ENCODE peak calls at places on chromosome 21, in four cellular contexts. E is HepG2, F is A549, M is GM12878. A is an unnamed sample.

GRCh38 chr21:14836950-14837349 is 227.8 kb downstream of the NRIP1 start:
- DNase-seq in E (no peak), F (no peak), M (no peak), A (no peak)

GRCh38 chr21:37207441-37208009 is 59.6 kb downstream of the VPS26C start:
- DNase-seq in E (peak; percentile 93), F (no peak), M (peak; percentile 82), A (peak; percentile 47)

GRCh38 chr21:22898061-22898460 is 1899.9 kb downstream of the NCAM2 start:
- DNase-seq in E (no peak), F (no peak), M (no peak), A (no peak)

GRCh38 chr21:15774590-15774989 is 44.8 kb downstream of the USP25 start:
- DNase-seq in E (no peak), F (no peak), M (no peak), A (no peak)

GRCh38 chr21:14736162-14736561 is 190.0 kb upstream of the SAMSN1 start:
- DNase-seq in E (no peak), F (no peak), M (peak; percentile 48), A (no peak)

GRCh38 chr21:45323487-45324380 is 36.0 kb upstream of the POFUT2 start:
- DNase-seq in E (no peak), F (no peak), M (no peak), A (no peak)

GRCh38 chr21:14945176-14945575 is 119.6 kb downstream of the NRIP1 start:
- DNase-seq in E (no peak), F (no peak), M (no peak), A (no peak)

GRCh38 chr21:33660406-33660805 is 18.1 kb downstream of the ITSN1 start:
- DNase-seq in E (no peak), F (no peak), M (no peak), A (no peak)

GRCh38 chr21:36422279-36423098 is 37.3 kb downstream of the CHAF1B start:
- DNase-seq in E (peak; percentile 40), F (peak; percentile 54), M (no peak), A (peak; percentile 59)

GRCh38 chr21:31897311-31897710 is 24.5 kb downstream of the HUNK start:
- DNase-seq in E (no peak), F (no peak), M (no peak), A (no peak)

GRCh38 chr21:31554511-31555022 is 104.9 kb upstream of the SOD1 start:
- DNase-seq in E (no peak), F (no peak), M (peak; percentile 46), A (no peak)

GRCh38 chr21:27565418-27565817 is 598.5 kb upstream of the ADAMTS5 start:
- DNase-seq in E (no peak), F (no peak), M (no peak), A (no peak)

GRCh38 chr21:31660134-31660565 is 657 bp downstream of the SOD1 start:
- DNase-seq in E (no peak), F (peak; percentile 7), M (no peak), A (no peak)

GRCh38 chr21:16974060-16974459 is 538.8 kb upstream of the CXADR start:
- DNase-seq in E (no peak), F (no peak), M (no peak), A (no peak)

GRCh38 chr21:42330380-42331336 is 15.4 kb upstream of the TFF3 start:
- DNase-seq in E (no peak), F (no peak), M (no peak), A (no peak)

GRCh38 chr21:42975886-42976608 is 1.7 kb downstream of the PKNOX1 start:
- DNase-seq in E (no peak), F (no peak), M (no peak), A (no peak)

GRCh38 chr21:29449306-29449940 is 150.7 kb downstream of the BACH1 start:
- DNase-seq in E (no peak), F (no peak), M (no peak), A (no peak)
- TF ChIP-seq PBX3 in E (no peak), F (no peak), M (no peak), A (no peak)

GRCh38 chr21:44301961-44302406 is 2.1 kb downstream of the PFKL start:
- DNase-seq in E (peak; percentile 16), F (no peak), M (no peak), A (no peak)

GRCh38 chr21:44299458-44300261 is at the start of gene PFKL:
- DNase-seq in E (peak; percentile 24), F (peak; percentile 71), M (peak; percentile 59), A (peak; percentile 96)

GRCh38 chr21:44301093-44301492 is 1.2 kb downstream of the PFKL start:
- DNase-seq in E (no peak), F (no peak), M (no peak), A (no peak)

GRCh38 chr21:44299085-44299457 is 782 bp upstream of the PFKL start:
- DNase-seq in E (no peak), F (no peak), M (no peak), A (no peak)

GRCh38 chr21:44300262-44300959 is 558 bp downstream of the PFKL start:
- DNase-seq in E (peak; percentile 29), F (peak; percentile 50), M (no peak), A (peak; percentile 89)
- TF ChIP-seq PBX3 in E (no peak), F (no peak), M (no peak), A (no peak)

GRCh38 chr21:18368193-18368592 is 35.4 kb downstream of the TMPRSS15 start:
- DNase-seq in E (no peak), F (no peak), M (no peak), A (no peak)

GRCh38 chr21:18373631-18374030 is 30.0 kb downstream of the TMPRSS15 start:
- DNase-seq in E (no peak), F (no peak), M (no peak), A (no peak)

GRCh38 chr21:18370292-18370691 is 33.3 kb downstream of the TMPRSS15 start:
- DNase-seq in E (no peak), F (no peak), M (no peak), A (no peak)

DNA sequence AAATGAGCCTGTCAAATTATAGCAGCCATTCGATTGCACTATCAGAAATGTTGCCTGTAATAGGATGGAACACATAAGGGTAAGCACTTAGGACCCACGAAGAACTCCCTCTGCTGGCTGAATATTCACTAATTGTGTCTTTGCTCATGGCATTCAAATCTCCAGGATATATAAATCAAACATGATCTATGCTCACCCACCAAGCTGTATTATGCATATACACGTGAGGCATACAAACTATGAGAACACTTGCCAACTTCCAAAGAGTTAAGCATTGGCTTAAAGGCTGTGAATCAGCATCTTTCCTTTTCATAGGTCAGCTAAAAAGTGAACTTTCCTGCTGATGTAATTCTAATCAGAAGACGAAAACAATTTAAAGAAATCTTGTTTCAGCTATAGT is 34.5 kb downstream of the TMPRSS15 start:
- DNase-seq in E (peak; percentile 2), F (no peak), M (no peak), A (peak; percentile 15)
- TF ChIP-seq PBX3 in E (no peak), F (no peak), M (no peak), A (no peak)

GRCh38 chr21:40511976-40512375 is 335.0 kb downstream of the DSCAM start:
- DNase-seq in E (no peak), F (no peak), M (no peak), A (no peak)

GRCh38 chr21:40507978-40508377 is 339.0 kb downstream of the DSCAM start:
- DNase-seq in E (peak; percentile 55), F (peak; percentile 26), M (no peak), A (no peak)

GRCh38 chr21:40516336-40516735 is 330.6 kb downstream of the DSCAM start:
- DNase-seq in E (no peak), F (no peak), M (no peak), A (no peak)

GRCh38 chr21:40512590-40512989 is 334.4 kb downstream of the DSCAM start:
- DNase-seq in E (no peak), F (no peak), M (no peak), A (peak; percentile 33)
- TF ChIP-seq PBX3 in E (no peak), F (no peak), M (no peak), A (no peak)

GRCh38 chr21:34881894-34882371 is 167.2 kb downstream of the RUNX1 start:
- DNase-seq in E (no peak), F (no peak), M (no peak), A (no peak)

GRCh38 chr21:34882719-34883131 is 166.4 kb downstream of the RUNX1 start:
- DNase-seq in E (no peak), F (no peak), M (no peak), A (no peak)

GRCh38 chr21:34880401-34880800 is 168.7 kb downstream of the RUNX1 start:
- DNase-seq in E (no peak), F (no peak), M (no peak), A (no peak)

GRCh38 chr21:34883501-34884271 is 165.4 kb downstream of the RUNX1 start:
- DNase-seq in E (no peak), F (no peak), M (no peak), A (no peak)

GRCh38 chr21:34881421-34881820 is 167.7 kb downstream of the RUNX1 start:
- DNase-seq in E (no peak), F (no peak), M (no peak), A (no peak)
- TF ChIP-seq PBX3 in E (no peak), F (no peak), M (no peak), A (no peak)

GRCh38 chr21:26107439-26107838 is 63.1 kb downstream of the APP start:
- DNase-seq in E (no peak), F (no peak), M (no peak), A (no peak)
- TF ChIP-seq PBX3 in E (no peak), F (no peak), M (no peak), A (no peak)

DNA sequence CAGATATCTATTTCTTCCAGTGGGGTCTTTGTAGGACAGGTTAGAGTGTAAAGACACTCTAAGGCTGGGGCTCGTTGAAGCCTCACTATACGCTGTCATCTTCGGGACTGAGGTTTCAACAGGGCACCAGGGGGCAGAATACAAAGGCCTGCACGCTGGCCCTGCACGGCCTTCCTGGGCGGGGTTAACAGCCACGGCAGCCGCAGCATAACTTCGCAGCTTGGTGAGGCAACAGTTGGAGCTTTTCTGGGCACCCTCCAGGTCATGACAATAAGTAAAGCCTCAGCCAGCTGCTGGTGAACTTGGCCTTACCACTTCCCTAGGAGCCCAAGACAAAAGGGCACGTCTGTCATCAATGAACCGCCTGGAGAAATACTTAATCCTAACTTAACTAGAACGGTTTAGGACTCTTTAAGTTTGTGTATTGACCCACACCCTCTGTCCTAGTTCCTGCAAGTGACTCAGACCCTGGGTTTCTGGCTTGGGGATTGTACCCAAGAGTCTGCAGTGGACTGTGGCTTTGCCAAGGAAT is 2.3 kb upstream of the RUNX1 start:
- DNase-seq in E (peak; percentile 82), F (peak; percentile 43), M (no peak), A (no peak)
- TF ChIP-seq PBX3 in E (no peak), F (no peak), M (no peak), A (no peak)

GRCh38 chr21:41235214-41235613 is 67.3 kb downstream of the BACE2 start:
- DNase-seq in E (no peak), F (no peak), M (no peak), A (no peak)

GRCh38 chr21:41233913-41234312 is 66.0 kb downstream of the BACE2 start:
- DNase-seq in E (no peak), F (no peak), M (no peak), A (no peak)

GRCh38 chr21:41232055-41232454 is 64.1 kb downstream of the BACE2 start:
- DNase-seq in E (no peak), F (no peak), M (no peak), A (no peak)

GRCh38 chr21:41236361-41236973 is 68.5 kb downstream of the BACE2 start:
- DNase-seq in E (no peak), F (no peak), M (no peak), A (no peak)

GRCh38 chr21:41234574-41234973 is 66.6 kb downstream of the BACE2 start:
- DNase-seq in E (no peak), F (no peak), M (no peak), A (no peak)
- TF ChIP-seq PBX3 in E (no peak), F (no peak), M (no peak), A (no peak)

GRCh38 chr21:38824124-38824822 is 18.5 kb downstream of the ETS2 start:
- DNase-seq in E (peak; percentile 95), F (no peak), M (no peak), A (no peak)
- TF ChIP-seq PBX3 in E (no peak), F (no peak), M (no peak), A (no peak)

GRCh38 chr21:28899744-28900143 is 92.9 kb downstream of the LTN1 start:
- DNase-seq in E (no peak), F (no peak), M (no peak), A (no peak)
- TF ChIP-seq PBX3 in E (no peak), F (no peak), M (no peak), A (peak; percentile 10)